ENCODE peak calls at places on chromosomes 7 and 10, in six cellular contexts. One of them, this sample, is unnamed.

GRCh38 chr10:100802607-100803006 is 57.2 kb downstream of the PAX2 start:
- DNase-seq in GM12878: no peak
- DNase-seq in cardiac muscle cell: no peak
- DNase-seq in sigmoid colon: no peak
- DNase-seq in stomach: no peak
- DNase-seq in fibroblast of pulmonary artery: no peak
- DNase-seq in this sample: no peak

GRCh38 chr10:66284621-66285020 is 641.2 kb upstream of the LRRTM3 start:
- DNase-seq in GM12878: no peak
- DNase-seq in fibroblast of pulmonary artery: no peak
- DNase-seq in cardiac muscle cell: no peak
- DNase-seq in sigmoid colon: no peak
- DNase-seq in stomach: no peak
- DNase-seq in this sample: no peak

GRCh38 chr10:33900591-33900990 is 566.1 kb upstream of the NRP1 start:
- DNase-seq in sigmoid colon: no peak
- DNase-seq in cardiac muscle cell: peak; percentile 76
- DNase-seq in GM12878: no peak
- DNase-seq in stomach: no peak
- DNase-seq in fibroblast of pulmonary artery: peak; percentile 78
- DNase-seq in this sample: no peak

GRCh38 chr10:107790271-107790670 is 625.8 kb upstream of the SORCS1 start:
- DNase-seq in GM12878: no peak
- DNase-seq in cardiac muscle cell: no peak
- DNase-seq in stomach: no peak
- DNase-seq in sigmoid colon: no peak
- DNase-seq in fibroblast of pulmonary artery: no peak
- DNase-seq in this sample: no peak

GRCh38 chr7:16652888-16653287 is 6.9 kb downstream of the BZW2 start:
- DNase-seq in fibroblast of pulmonary artery: no peak
- DNase-seq in stomach: peak; percentile 68
- DNase-seq in sigmoid colon: no peak
- DNase-seq in cardiac muscle cell: no peak
- DNase-seq in GM12878: no peak
- DNase-seq in this sample: no peak

GRCh38 chr10:60430017-60430416 is 40.3 kb upstream of the ANK3 start:
- DNase-seq in cardiac muscle cell: peak; percentile 77
- DNase-seq in GM12878: no peak
- DNase-seq in stomach: no peak
- DNase-seq in fibroblast of pulmonary artery: peak; percentile 79
- DNase-seq in sigmoid colon: no peak
- DNase-seq in this sample: no peak

GRCh38 chr10:126062132-126063032 is 166.0 kb downstream of the FANK1 start:
- DNase-seq in cardiac muscle cell: peak; percentile 91
- DNase-seq in GM12878: no peak
- DNase-seq in fibroblast of pulmonary artery: peak; percentile 96
- DNase-seq in sigmoid colon: peak; percentile 84
- DNase-seq in stomach: peak; percentile 51
- DNase-seq in this sample: no peak

GRCh38 chr7:608954-609711 is 89.5 kb upstream of the PDGFA start:
- DNase-seq in stomach: no peak
- DNase-seq in cardiac muscle cell: peak; percentile 32
- DNase-seq in fibroblast of pulmonary artery: no peak
- DNase-seq in GM12878: no peak
- DNase-seq in sigmoid colon: no peak
- DNase-seq in this sample: no peak

GRCh38 chr10:21547246-21547645 is 13.2 kb downstream of the MLLT10 start:
- DNase-seq in fibroblast of pulmonary artery: no peak
- DNase-seq in cardiac muscle cell: no peak
- DNase-seq in GM12878: no peak
- DNase-seq in stomach: no peak
- DNase-seq in sigmoid colon: no peak
- DNase-seq in this sample: no peak

GRCh38 chr7:158595068-158595467 is 7.4 kb upstream of the PTPRN2 start:
- DNase-seq in GM12878: peak; percentile 8
- DNase-seq in cardiac muscle cell: peak; percentile 45
- DNase-seq in stomach: no peak
- DNase-seq in fibroblast of pulmonary artery: peak; percentile 47
- DNase-seq in sigmoid colon: no peak
- DNase-seq in this sample: no peak

GRCh38 chr10:127757033-127757432 is 20.0 kb downstream of the FOXI2 start:
- DNase-seq in fibroblast of pulmonary artery: no peak
- DNase-seq in sigmoid colon: no peak
- DNase-seq in cardiac muscle cell: no peak
- DNase-seq in GM12878: no peak
- DNase-seq in stomach: no peak
- DNase-seq in this sample: no peak

GRCh38 chr10:103457896-103458583 is 660 bp downstream of the CALHM1 start:
- DNase-seq in cardiac muscle cell: no peak
- DNase-seq in fibroblast of pulmonary artery: no peak
- DNase-seq in sigmoid colon: no peak
- DNase-seq in stomach: no peak
- DNase-seq in GM12878: no peak
- DNase-seq in this sample: no peak

GRCh38 chr7:159193543-159193942 is 48.9 kb upstream of the VIPR2 start:
- DNase-seq in GM12878: no peak
- DNase-seq in stomach: no peak
- DNase-seq in cardiac muscle cell: no peak
- DNase-seq in fibroblast of pulmonary artery: no peak
- DNase-seq in sigmoid colon: no peak
- DNase-seq in this sample: no peak

GRCh38 chr10:88106348-88106747 is 242.9 kb downstream of the PTEN start:
- DNase-seq in cardiac muscle cell: no peak
- DNase-seq in stomach: no peak
- DNase-seq in sigmoid colon: no peak
- DNase-seq in fibroblast of pulmonary artery: no peak
- DNase-seq in GM12878: no peak
- DNase-seq in this sample: no peak

GRCh38 chr7:27111753-27112277 is 9.3 kb upstream of the HOXA2 start:
- DNase-seq in stomach: no peak
- DNase-seq in GM12878: no peak
- DNase-seq in sigmoid colon: no peak
- DNase-seq in cardiac muscle cell: no peak
- DNase-seq in fibroblast of pulmonary artery: no peak
- DNase-seq in this sample: no peak

GRCh38 chr7:27108390-27109127 is 6.1 kb upstream of the HOXA2 start:
- DNase-seq in cardiac muscle cell: no peak
- DNase-seq in GM12878: no peak
- DNase-seq in stomach: no peak
- DNase-seq in fibroblast of pulmonary artery: no peak
- DNase-seq in sigmoid colon: peak; percentile 89
- DNase-seq in this sample: no peak

GRCh38 chr7:27110977-27111752 is 8.7 kb upstream of the HOXA2 start:
- DNase-seq in sigmoid colon: peak; percentile 85
- DNase-seq in fibroblast of pulmonary artery: peak; percentile 48
- DNase-seq in stomach: no peak
- DNase-seq in cardiac muscle cell: no peak
- DNase-seq in GM12878: no peak
- DNase-seq in this sample: no peak

GRCh38 chr7:27109533-27110162 is 7.2 kb upstream of the HOXA2 start:
- DNase-seq in GM12878: no peak
- DNase-seq in sigmoid colon: no peak
- DNase-seq in stomach: no peak
- DNase-seq in fibroblast of pulmonary artery: no peak
- DNase-seq in cardiac muscle cell: no peak
- DNase-seq in this sample: no peak

DNA sequence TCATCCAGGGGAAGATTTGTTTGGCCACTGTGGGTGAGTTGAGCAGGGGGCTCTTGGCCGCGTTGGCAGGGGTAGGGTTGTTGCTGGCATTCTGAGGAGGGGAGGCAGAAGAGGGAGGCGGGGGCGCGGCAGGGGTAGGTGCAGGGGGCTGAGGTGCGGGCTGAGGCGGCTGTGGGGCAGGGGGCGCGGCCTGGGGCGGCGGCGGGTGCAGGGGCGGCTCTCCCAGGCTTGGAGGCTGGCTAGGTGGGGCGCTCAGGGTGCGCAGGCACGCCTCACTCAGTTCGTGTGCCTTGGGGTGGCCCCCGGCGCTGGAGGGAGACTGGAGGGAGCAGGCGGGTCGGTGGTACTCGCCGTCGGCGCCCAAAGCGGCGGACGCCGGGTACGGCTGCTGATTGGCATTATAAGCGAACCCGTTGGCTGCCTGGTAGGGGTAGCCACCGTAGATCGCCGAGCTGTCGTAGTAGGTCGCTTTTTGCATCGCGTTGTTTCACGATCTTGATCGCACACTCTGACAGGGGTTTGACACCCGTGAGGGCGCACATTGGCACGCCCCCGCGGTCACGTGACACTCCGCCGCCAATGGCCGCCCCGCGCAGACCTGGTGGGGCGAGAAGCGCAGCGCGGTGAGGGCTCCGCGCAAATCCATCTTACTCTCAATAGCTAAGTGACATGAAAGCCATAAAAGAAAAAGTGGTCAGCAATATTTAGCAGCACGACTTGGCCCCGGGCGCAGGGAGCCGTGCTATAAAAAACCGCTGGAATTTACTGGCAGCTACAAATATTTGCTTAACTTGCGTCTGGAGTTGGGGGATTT is 7.9 kb upstream of the HOXA2 start:
- DNase-seq in sigmoid colon: peak; percentile 89
- DNase-seq in stomach: no peak
- DNase-seq in cardiac muscle cell: no peak
- DNase-seq in GM12878: no peak
- DNase-seq in fibroblast of pulmonary artery: peak; percentile 65
- DNase-seq in this sample: no peak
- H3K4me3 ChIP-seq in sigmoid colon: peak overlapping the region; percentile 14
- H3K4me3 ChIP-seq in stomach: peak overlapping the region; percentile 27
- H3K4me3 ChIP-seq in cardiac muscle cell: no peak overlapping the region
- H3K4me3 ChIP-seq in GM12878: no peak overlapping the region
- H3K4me3 ChIP-seq in fibroblast of pulmonary artery: no peak overlapping the region
- H3K4me3 ChIP-seq in this sample: no peak overlapping the region

GRCh38 chr7:45663965-45664623 is 89.9 kb downstream of the ADCY1 start:
- DNase-seq in sigmoid colon: no peak
- DNase-seq in fibroblast of pulmonary artery: no peak
- DNase-seq in cardiac muscle cell: no peak
- DNase-seq in stomach: peak; percentile 20
- DNase-seq in GM12878: no peak
- DNase-seq in this sample: no peak

GRCh38 chr7:45663167-45663921 is 89.2 kb downstream of the ADCY1 start:
- DNase-seq in sigmoid colon: no peak
- DNase-seq in GM12878: no peak
- DNase-seq in fibroblast of pulmonary artery: peak; percentile 35
- DNase-seq in cardiac muscle cell: peak; percentile 33
- DNase-seq in stomach: peak; percentile 45
- DNase-seq in this sample: no peak

GRCh38 chr7:45661302-45661995 is 87.3 kb downstream of the ADCY1 start:
- DNase-seq in cardiac muscle cell: no peak
- DNase-seq in fibroblast of pulmonary artery: no peak
- DNase-seq in stomach: peak; percentile 5
- DNase-seq in sigmoid colon: no peak
- DNase-seq in GM12878: no peak
- DNase-seq in this sample: no peak

GRCh38 chr7:45662018-45662417 is 87.8 kb downstream of the ADCY1 start:
- DNase-seq in stomach: peak; percentile 19
- DNase-seq in fibroblast of pulmonary artery: no peak
- DNase-seq in sigmoid colon: no peak
- DNase-seq in cardiac muscle cell: no peak
- DNase-seq in GM12878: no peak
- DNase-seq in this sample: no peak

DNA sequence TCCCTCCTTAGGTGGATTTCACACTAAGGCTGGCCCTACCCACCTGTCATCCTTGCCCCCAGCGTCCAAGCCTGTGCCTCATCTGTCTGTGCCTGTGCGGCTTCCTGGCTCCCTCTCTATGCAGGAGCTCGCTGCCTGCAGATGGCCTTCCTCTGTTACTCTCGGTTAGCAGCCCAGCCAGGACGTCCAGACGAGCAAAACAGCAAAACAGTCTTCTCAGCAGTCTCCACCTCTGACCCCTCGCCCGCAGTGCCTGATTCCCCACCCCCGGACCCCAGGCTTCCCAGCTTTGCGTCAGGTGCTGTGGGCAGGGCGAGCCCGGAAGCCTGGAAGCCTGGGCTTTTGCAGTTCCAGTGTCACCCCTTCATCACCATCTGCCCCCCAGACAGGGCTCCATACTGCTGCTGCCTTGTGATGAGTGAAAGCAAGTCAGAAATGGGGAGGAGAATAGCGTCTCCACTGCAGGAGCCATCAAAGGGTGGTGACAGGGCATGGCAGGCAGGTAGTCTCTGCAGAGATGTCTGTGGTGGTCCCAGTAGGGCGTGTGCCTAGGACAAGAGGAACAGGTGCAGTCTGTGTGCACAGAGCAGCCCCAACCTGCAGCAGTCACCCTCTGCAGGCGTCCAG is 88.5 kb downstream of the ADCY1 start:
- DNase-seq in fibroblast of pulmonary artery: no peak
- DNase-seq in cardiac muscle cell: no peak
- DNase-seq in stomach: peak; percentile 17
- DNase-seq in GM12878: no peak
- DNase-seq in sigmoid colon: no peak
- DNase-seq in this sample: no peak
- H3K4me3 ChIP-seq in fibroblast of pulmonary artery: no peak overlapping the region
- H3K4me3 ChIP-seq in cardiac muscle cell: no peak overlapping the region
- H3K4me3 ChIP-seq in stomach: no peak overlapping the region
- H3K4me3 ChIP-seq in GM12878: no peak overlapping the region
- H3K4me3 ChIP-seq in sigmoid colon: no peak overlapping the region
- H3K4me3 ChIP-seq in this sample: no peak overlapping the region

GRCh38 chr10:30782543-30783461 is 153.2 kb upstream of the LYZL2 start:
- DNase-seq in stomach: no peak
- DNase-seq in GM12878: peak; percentile 35
- DNase-seq in cardiac muscle cell: peak; percentile 35
- DNase-seq in sigmoid colon: no peak
- DNase-seq in fibroblast of pulmonary artery: peak; percentile 35
- DNase-seq in this sample: no peak
- H3K4me3 ChIP-seq in stomach: no peak overlapping the region
- H3K4me3 ChIP-seq in GM12878: no peak overlapping the region
- H3K4me3 ChIP-seq in cardiac muscle cell: no peak overlapping the region
- H3K4me3 ChIP-seq in sigmoid colon: no peak overlapping the region
- H3K4me3 ChIP-seq in fibroblast of pulmonary artery: no peak overlapping the region
- H3K4me3 ChIP-seq in this sample: no peak overlapping the region

DNA sequence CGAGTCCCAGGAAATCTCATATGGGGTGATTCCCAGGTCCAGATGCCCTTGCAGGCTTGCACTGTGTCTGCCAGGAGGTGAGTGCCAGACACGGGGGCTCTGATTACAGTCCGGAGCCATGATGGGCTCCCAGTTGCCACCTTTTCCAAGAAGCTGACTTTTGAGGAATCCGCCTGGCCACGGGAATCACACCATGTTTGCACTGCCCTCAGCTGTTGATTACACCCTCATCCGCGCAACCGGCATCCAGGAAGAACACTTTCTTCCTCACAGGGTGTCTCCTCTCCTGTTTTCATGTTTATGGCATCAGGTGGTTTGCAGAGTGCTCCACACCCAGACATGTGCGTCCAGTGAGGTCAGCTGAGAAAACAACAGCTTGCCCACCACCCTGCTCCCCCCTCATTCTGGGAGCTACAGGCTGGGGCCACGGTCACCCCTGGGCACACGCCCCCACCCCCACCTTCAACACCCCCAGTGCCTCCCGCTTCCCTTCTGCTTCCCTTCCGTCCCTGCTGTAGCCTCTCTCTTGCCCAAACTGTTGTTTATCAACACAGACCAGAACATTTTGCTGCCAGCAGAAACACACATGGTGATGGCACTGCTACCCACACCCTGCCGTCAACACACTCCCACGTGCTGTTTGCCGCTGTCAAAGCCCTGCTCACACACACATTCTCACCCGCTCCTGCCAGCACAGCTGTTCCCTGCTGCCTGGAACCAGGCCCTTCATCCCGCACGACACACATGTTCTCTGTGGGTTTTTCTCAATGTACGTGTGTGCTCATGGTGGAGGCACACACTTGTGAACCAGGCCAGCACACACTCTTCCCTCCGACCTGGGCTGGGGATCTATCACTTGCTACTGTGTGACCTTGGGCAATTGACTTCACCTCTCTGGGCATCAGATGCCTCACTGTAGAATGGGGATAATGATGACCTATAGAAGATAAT is 35.8 kb downstream of the DDIT4 start:
- DNase-seq in fibroblast of pulmonary artery: peak; percentile 85
- DNase-seq in GM12878: no peak
- DNase-seq in stomach: peak; percentile 51
- DNase-seq in cardiac muscle cell: peak; percentile 85
- DNase-seq in sigmoid colon: peak; percentile 77
- DNase-seq in this sample: no peak
- H3K4me3 ChIP-seq in fibroblast of pulmonary artery: no peak overlapping the region
- H3K4me3 ChIP-seq in GM12878: no peak overlapping the region
- H3K4me3 ChIP-seq in stomach: no peak overlapping the region
- H3K4me3 ChIP-seq in cardiac muscle cell: no peak overlapping the region
- H3K4me3 ChIP-seq in sigmoid colon: no peak overlapping the region
- H3K4me3 ChIP-seq in this sample: no peak overlapping the region

This sample was measured in CD4-positive, alpha-beta memory T cell.